ENCODE peak calls at places on chromosomes 11 and 22, in eight cellular contexts. Z is mucosa of descending colon, U is dorsolateral prefrontal cortex, D is stomach, F is cardiac fibroblast, K is esophagus squamous epithelium, Q is choroid plexus epithelial cell, J is fibroblast of villous mesenchyme. N is an unnamed sample.

GRCh38 chr11:134643115-134643514 is 231.1 kb upstream of the B3GAT1 start:
- DNase-seq in Z (no peak), F (no peak), Q (no peak), D (no peak), J (no peak), U (no peak), K (no peak), N (no peak)

GRCh38 chr11:117969160-117969991 is 16.8 kb upstream of the IL10RA start:
- DNase-seq in F (no peak), U (no peak), Z (no peak), K (no peak), D (no peak), Q (no peak), J (no peak), N (no peak)

GRCh38 chr11:251550-251949 is 14.8 kb downstream of the PSMD13 start:
- DNase-seq in Q (peak), D (no peak), J (no peak), U (no peak), F (no peak), K (no peak), Z (no peak), N (no peak)

GRCh38 chr11:16252373-16252772 is 104.0 kb downstream of the SOX6 start:
- DNase-seq in K (no peak), Q (no peak), J (peak), F (peak), U (no peak), D (no peak), Z (no peak), N (peak)

GRCh38 chr22:35519306-35520000 is 21.2 kb upstream of the RASD2 start:
- DNase-seq in K (no peak), D (no peak), Z (no peak), J (no peak), F (no peak), Q (no peak), U (no peak), N (no peak)

GRCh38 chr11:62353841-62354240 is 16.6 kb downstream of the ASRGL1 start:
- DNase-seq in Q (no peak), F (no peak), D (peak), Z (no peak), U (no peak), K (no peak), J (no peak), N (no peak)

GRCh38 chr11:118290923-118291322 is 13.6 kb upstream of the CD3E start:
- DNase-seq in Z (peak), K (no peak), U (no peak), F (peak), J (no peak), D (peak), Q (peak), N (peak)

GRCh38 chr11:12800032-12800671 is 125.9 kb downstream of the TEAD1 start:
- DNase-seq in U (no peak), J (peak), F (peak), Z (no peak), K (no peak), D (peak), Q (peak), N (peak)

GRCh38 chr11:96026310-96026709 is 102.4 kb upstream of the MTMR2 start:
- DNase-seq in K (no peak), D (no peak), Q (no peak), J (no peak), F (no peak), Z (no peak), U (no peak), N (no peak)

GRCh38 chr11:113349528-113349927 is 35.1 kb downstream of the TTC12 start:
- DNase-seq in U (no peak), K (no peak), Z (no peak), F (no peak), D (no peak), J (no peak), Q (no peak), N (no peak)

GRCh38 chr22:44561139-44561840 is 63.3 kb upstream of the RTL6 start:
- DNase-seq in U (no peak), Z (no peak), D (no peak), K (no peak), F (no peak), J (no peak), Q (no peak), N (no peak)

GRCh38 chr11:7613394-7613720 is 59.9 kb downstream of the CYB5R2 start:
- DNase-seq in K (no peak), Z (no peak), Q (no peak), J (no peak), F (no peak), D (no peak), U (no peak), N (no peak)

GRCh38 chr22:43798492-43798891 is 13.6 kb downstream of the EFCAB6 start:
- DNase-seq in F (no peak), Z (no peak), D (no peak), Q (no peak), U (no peak), J (no peak), K (no peak), N (no peak)

GRCh38 chr11:134483857-134484256 is 71.8 kb upstream of the B3GAT1 start:
- DNase-seq in Q (no peak), K (no peak), U (no peak), Z (no peak), D (no peak), J (no peak), F (no peak), N (no peak)

GRCh38 chr11:69524291-69524882 is 42.9 kb downstream of the LINC01488 start:
- DNase-seq in Q (peak), U (no peak), J (peak), K (no peak), D (no peak), F (peak), Z (no peak), N (peak)

GRCh38 chr11:77473001-77473800 is 693 bp downstream of the PAK1 start:
- DNase-seq in Z (peak), U (peak), F (no peak), K (no peak), D (peak), J (no peak), Q (peak), N (no peak)

GRCh38 chr11:13038366-13038765 is 29.2 kb downstream of the RASSF10 start:
- DNase-seq in F (no peak), U (no peak), Q (no peak), Z (no peak), J (no peak), K (no peak), D (no peak), N (no peak)

GRCh38 chr22:31347251-31348008 is 1.3 kb upstream of the PATZ1 start:
- DNase-seq in D (peak), Q (peak), J (peak), K (no peak), F (peak), Z (peak), U (peak), N (peak)
- TF ChIP-seq CTCF in D (no peak), Q (no peak), J (no peak), K (peak), F (no peak), Z (no peak), U (no peak), N (no peak)

GRCh38 chr22:31332010-31332409 is 14.1 kb downstream of the PATZ1 start:
- DNase-seq in Q (no peak), J (no peak), U (peak), K (no peak), F (no peak), D (no peak), Z (no peak), N (no peak)
- TF ChIP-seq CTCF in Q (no peak), J (no peak), U (no peak), K (no peak), F (no peak), D (no peak), Z (no peak), N (no peak)

GRCh38 chr22:19105867-19106802 is 16.1 kb downstream of the DGCR2 start:
- DNase-seq in D (no peak), K (no peak), Z (no peak), U (no peak), J (no peak), F (no peak), Q (no peak), N (no peak)

GRCh38 chr22:19108807-19109197 is 13.4 kb downstream of the DGCR2 start:
- DNase-seq in K (no peak), Z (no peak), F (no peak), J (no peak), U (no peak), D (no peak), Q (no peak), N (no peak)

GRCh38 chr22:19106886-19107729 is 15.1 kb downstream of the DGCR2 start:
- DNase-seq in F (no peak), K (no peak), D (no peak), Q (no peak), J (no peak), U (no peak), Z (no peak), N (no peak)

GRCh38 chr22:19109198-19110063 is 12.8 kb downstream of the DGCR2 start:
- DNase-seq in Q (peak), J (peak), K (no peak), Z (no peak), D (peak), U (no peak), F (peak), N (no peak)

GRCh38 chr22:19107730-19108074 is 14.5 kb downstream of the DGCR2 start:
- DNase-seq in Z (no peak), K (no peak), J (no peak), Q (no peak), U (no peak), F (no peak), D (no peak), N (no peak)
- TF ChIP-seq CTCF in Z (no peak), K (no peak), J (no peak), Q (no peak), U (no peak), F (no peak), D (no peak), N (no peak)

GRCh38 chr22:37906364-37907008 is 389 bp downstream of the MICALL1 start:
- DNase-seq in K (no peak), D (no peak), F (no peak), Q (no peak), Z (peak), J (no peak), U (no peak), N (no peak)

GRCh38 chr22:37904572-37905533 is 1.2 kb upstream of the MICALL1 start:
- DNase-seq in Q (peak), J (peak), K (no peak), F (peak), D (peak), Z (peak), U (no peak), N (peak)

GRCh38 chr22:37907036-37907954 is 1.2 kb downstream of the MICALL1 start:
- DNase-seq in K (no peak), U (no peak), D (no peak), Q (peak), J (peak), Z (peak), F (no peak), N (peak)

GRCh38 chr22:37909756-37910155 is 3.7 kb downstream of the MICALL1 start:
- DNase-seq in Q (no peak), Z (no peak), U (no peak), J (peak), K (no peak), F (no peak), D (no peak), N (no peak)

GRCh38 chr22:37905534-37906363 is at the start of gene MICALL1:
- DNase-seq in K (no peak), Z (peak), D (peak), J (peak), Q (peak), F (peak), U (no peak), N (peak)
- TF ChIP-seq CTCF in K (no peak), Z (peak), D (peak), J (no peak), Q (no peak), F (no peak), U (no peak), N (peak)

DNA sequence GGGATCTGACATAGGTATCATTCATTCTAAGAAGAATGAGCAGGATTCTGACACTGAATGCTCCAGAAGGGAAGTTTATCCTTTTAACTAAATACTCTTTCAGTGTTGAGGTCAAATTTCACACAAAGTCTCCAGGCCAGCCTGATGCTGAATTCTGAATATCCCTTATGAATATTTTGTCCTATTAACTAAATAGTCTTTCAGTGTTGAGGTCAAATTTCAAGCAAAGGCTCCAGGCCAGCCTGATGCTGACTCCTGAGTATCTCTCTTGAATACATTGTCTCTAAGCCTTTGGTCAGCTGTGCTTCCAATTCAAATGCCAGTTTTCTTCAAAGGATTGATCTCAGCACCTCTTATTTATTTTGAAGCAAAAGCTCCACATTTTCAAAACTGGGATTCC is 676.8 kb downstream of the NTM start:
- DNase-seq in D (no peak), Z (no peak), J (no peak), Q (peak), U (no peak), F (no peak), K (no peak), N (no peak)
- TF ChIP-seq CTCF in D (no peak), Z (no peak), J (no peak), Q (no peak), U (no peak), F (no peak), K (no peak), N (no peak)

DNA sequence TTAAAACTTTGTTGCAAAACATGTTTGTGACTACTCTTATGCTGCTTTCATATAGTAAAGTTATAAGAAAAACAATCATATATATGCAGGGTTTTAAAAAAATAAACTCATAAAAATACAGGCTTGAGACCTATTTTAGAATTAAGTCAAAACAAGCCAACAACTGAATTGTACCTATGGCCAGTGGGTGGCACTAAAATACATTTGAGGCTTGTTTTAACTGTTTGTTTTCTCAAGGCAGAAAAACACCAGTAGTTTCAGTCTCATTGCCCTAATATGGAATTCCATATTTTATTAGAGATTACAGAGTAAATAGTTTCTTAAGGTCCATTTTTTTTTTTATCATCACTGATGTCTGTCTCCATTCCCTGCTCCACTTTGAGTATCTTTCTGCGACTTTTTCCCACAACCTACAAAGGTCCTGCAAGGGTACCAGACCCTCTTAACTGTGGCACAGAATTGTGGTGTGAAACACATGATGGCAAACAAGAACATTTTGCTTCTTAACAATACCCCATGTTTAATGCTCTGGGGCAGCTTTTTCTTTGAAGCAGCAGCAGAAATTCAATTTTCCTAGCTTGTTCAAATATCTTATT is 8.5 kb upstream of the CCDC89 start:
- DNase-seq in J (peak), K (no peak), Z (no peak), F (peak), Q (peak), D (no peak), U (no peak), N (peak)
- TF ChIP-seq CTCF in J (peak), K (no peak), Z (no peak), F (peak), Q (peak), D (peak), U (peak), N (peak)

GRCh38 chr11:40293655-40294342 is 1165.7 kb downstream of the LRRC4C start:
- DNase-seq in K (no peak), Q (peak), Z (peak), U (peak), F (peak), J (peak), D (peak), N (peak)
- TF ChIP-seq CTCF in K (peak), Q (peak), Z (peak), U (peak), F (peak), J (peak), D (peak), N (peak)

DNA sequence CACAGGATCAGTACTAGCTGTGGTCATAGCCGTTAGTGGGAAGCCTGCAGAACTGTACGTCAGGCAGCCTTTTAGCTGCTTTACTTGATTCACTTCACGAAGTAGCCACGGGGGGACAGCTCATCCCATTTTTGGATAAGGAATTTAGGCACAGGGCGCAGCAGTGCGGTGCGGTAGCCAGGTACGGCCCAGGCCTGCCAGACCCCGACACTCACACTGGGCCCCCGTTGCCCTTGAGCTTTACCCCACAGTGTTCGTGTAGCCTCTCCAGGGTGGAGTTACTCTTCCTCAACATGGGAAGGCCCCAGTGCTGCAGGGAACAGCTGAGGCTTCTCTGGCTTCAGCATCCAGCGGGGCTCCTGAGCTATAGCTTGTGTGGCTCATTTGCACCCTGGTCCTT is 59.4 kb downstream of the SBF1 start:
- DNase-seq in J (no peak), U (no peak), D (no peak), Q (no peak), F (no peak), Z (no peak), K (no peak), N (no peak)
- TF ChIP-seq CTCF in J (no peak), U (no peak), D (no peak), Q (no peak), F (no peak), Z (no peak), K (no peak), N (no peak)

N was measured in HFFc6.